ENCODE peak calls at places on chromosome 12, in nine cellular contexts. I is mesendoderm; Y is stimulated activated naive CD4-positive, alpha-beta T cell; A is progenitor cell of endocrine pancreas; X is AML-193; P is NB4; Q is NCI-H1105 treated with DMSO at 0.1 percent for 48 hours; T is EL; Z is activated CD4-positive, alpha-beta T cell treated with anti-CD3 and anti-CD28 coated beads, Interleukin-2, amount 10 ng/mL, durations not matched to agents 24 days and 14 days. G is an unnamed sample.

GRCh38 chr12:51873251-51873994 is 14.5 kb upstream of the ANKRD33 start:
- DNase-seq in I (no peak), Y (no peak), A (no peak), X (no peak), P (no peak), Q (no peak), T (no peak), Z (no peak), G (no peak)

GRCh38 chr12:51196547-51196946 is 21.3 kb downstream of the POU6F1 start:
- DNase-seq in I (no peak), Y (no peak), A (no peak), X (no peak), P (no peak), Q (no peak), T (no peak), Z (no peak), G (no peak)

GRCh38 chr12:78929075-78929418 is 64.5 kb downstream of the SYT1 start:
- DNase-seq in I (no peak), Y (no peak), A (no peak), X (no peak), P (no peak), Q (no peak), T (no peak), Z (no peak), G (no peak)

GRCh38 chr12:91413591-91413990 is 231.0 kb upstream of the DCN start:
- DNase-seq in I (peak; percentile 47), Y (no peak), A (no peak), X (no peak), P (no peak), Q (no peak), T (peak; percentile 3), Z (no peak), G (no peak)

GRCh38 chr12:131929530-131930456 is 717 bp downstream of the PUS1 start:
- DNase-seq in I (peak; percentile 42), Y (peak; percentile 26), A (no peak), X (no peak), P (peak; percentile 72), Q (no peak), T (peak; percentile 33), Z (peak; percentile 82), G (peak; percentile 17)

GRCh38 chr12:29781176-29781575 is 2.6 kb downstream of the TMTC1 start:
- DNase-seq in I (no peak), Y (no peak), A (no peak), X (no peak), P (no peak), Q (no peak), T (no peak), Z (no peak), G (no peak)

GRCh38 chr12:40099423-40099853 is 6.4 kb downstream of the SLC2A13 start:
- DNase-seq in I (no peak), Y (no peak), A (no peak), X (no peak), P (peak; percentile 30), Q (no peak), T (no peak), Z (no peak), G (no peak)

GRCh38 chr12:31589896-31590729 is 823 bp downstream of the DENND5B start:
- DNase-seq in I (peak; percentile 72), Y (no peak), A (peak; percentile 75), X (no peak), P (peak; percentile 92), Q (peak; percentile 67), T (peak; percentile 76), Z (peak; percentile 66), G (no peak)

GRCh38 chr12:109167781-109168180 is 51.4 kb downstream of the ACACB start:
- DNase-seq in I (no peak), Y (no peak), A (no peak), X (no peak), P (no peak), Q (no peak), T (no peak), Z (no peak), G (no peak)

G was measured in effector CD4-positive, alpha-beta T cell.